ENCODE peak calls at places on chromosome 14, in six cellular contexts. One of them, this sample, is unnamed.

GRCh38 chr14:92496458-92496857 is 17.1 kb upstream of the RIN3 start:
- DNase-seq in foreskin fibroblast: no peak
- DNase-seq in nephron progenitor cell: no peak
- DNase-seq in endothelial cell: no peak
- DNase-seq in A549: no peak
- DNase-seq in lower leg skin: no peak
- DNase-seq in this sample: peak; percentile 15

GRCh38 chr14:79044894-79045624 is 874.9 kb downstream of the NRXN3 start:
- DNase-seq in nephron progenitor cell: peak; percentile 10
- DNase-seq in endothelial cell: no peak
- DNase-seq in A549: peak; percentile 46
- DNase-seq in foreskin fibroblast: peak; percentile 96
- DNase-seq in lower leg skin: peak; percentile 43
- DNase-seq in this sample: no peak

GRCh38 chr14:72420749-72421452 is 473.0 kb downstream of the DPF3 start:
- DNase-seq in A549: peak; percentile 69
- DNase-seq in lower leg skin: peak; percentile 63
- DNase-seq in foreskin fibroblast: peak; percentile 69
- DNase-seq in nephron progenitor cell: peak; percentile 93
- DNase-seq in endothelial cell: peak; percentile 96
- DNase-seq in this sample: peak; percentile 88

GRCh38 chr14:91140672-91141071 is 26.8 kb downstream of the DGLUCY start:
- DNase-seq in A549: peak; percentile 67
- DNase-seq in foreskin fibroblast: peak; percentile 28
- DNase-seq in endothelial cell: peak; percentile 32
- DNase-seq in nephron progenitor cell: no peak
- DNase-seq in lower leg skin: no peak
- DNase-seq in this sample: no peak

GRCh38 chr14:90454041-90455000 is 57.5 kb downstream of the CALM1 start:
- DNase-seq in foreskin fibroblast: peak; percentile 73
- DNase-seq in lower leg skin: peak; percentile 24
- DNase-seq in A549: peak; percentile 71
- DNase-seq in nephron progenitor cell: peak; percentile 86
- DNase-seq in endothelial cell: peak; percentile 84
- DNase-seq in this sample: peak; percentile 77

GRCh38 chr14:100736269-100737180 is 9.8 kb downstream of the DLK1 start:
- DNase-seq in foreskin fibroblast: no peak
- DNase-seq in endothelial cell: no peak
- DNase-seq in nephron progenitor cell: no peak
- DNase-seq in lower leg skin: no peak
- DNase-seq in A549: no peak
- DNase-seq in this sample: no peak

GRCh38 chr14:94330857-94331256 is 7.7 kb upstream of the SERPINA6 start:
- DNase-seq in nephron progenitor cell: no peak
- DNase-seq in A549: no peak
- DNase-seq in endothelial cell: no peak
- DNase-seq in foreskin fibroblast: no peak
- DNase-seq in lower leg skin: no peak
- DNase-seq in this sample: no peak

GRCh38 chr14:50061664-50062437 is 54.5 kb downstream of the VCPKMT start:
- DNase-seq in nephron progenitor cell: peak; percentile 36
- DNase-seq in A549: no peak
- DNase-seq in foreskin fibroblast: peak; percentile 47
- DNase-seq in endothelial cell: peak; percentile 31
- DNase-seq in lower leg skin: no peak
- DNase-seq in this sample: no peak

GRCh38 chr14:64196026-64196425 is 98.1 kb downstream of the ESR2 start:
- DNase-seq in lower leg skin: no peak
- DNase-seq in A549: no peak
- DNase-seq in endothelial cell: no peak
- DNase-seq in foreskin fibroblast: no peak
- DNase-seq in nephron progenitor cell: no peak
- DNase-seq in this sample: no peak

GRCh38 chr14:21626491-21627230 is 8.1 kb downstream of the OR10G2 start:
- DNase-seq in nephron progenitor cell: no peak
- DNase-seq in foreskin fibroblast: peak; percentile 1
- DNase-seq in lower leg skin: no peak
- DNase-seq in A549: no peak
- DNase-seq in endothelial cell: no peak
- DNase-seq in this sample: no peak

GRCh38 chr14:58082491-58083098 is 69.4 kb downstream of the ARMH4 start:
- DNase-seq in lower leg skin: no peak
- DNase-seq in A549: peak; percentile 74
- DNase-seq in foreskin fibroblast: peak; percentile 87
- DNase-seq in nephron progenitor cell: no peak
- DNase-seq in endothelial cell: no peak
- DNase-seq in this sample: no peak

GRCh38 chr14:30521899-30522736 is 36.8 kb upstream of the G2E3 start:
- DNase-seq in nephron progenitor cell: no peak
- DNase-seq in lower leg skin: no peak
- DNase-seq in foreskin fibroblast: peak; percentile 60
- DNase-seq in A549: peak; percentile 42
- DNase-seq in endothelial cell: no peak
- DNase-seq in this sample: no peak

GRCh38 chr14:100902295-100902694 is 1.2 kb downstream of the RTL1 start:
- DNase-seq in endothelial cell: no peak
- DNase-seq in A549: peak; percentile 31
- DNase-seq in lower leg skin: no peak
- DNase-seq in nephron progenitor cell: no peak
- DNase-seq in foreskin fibroblast: no peak
- DNase-seq in this sample: peak; percentile 61

GRCh38 chr14:69880051-69880487 is 853 bp downstream of the SMOC1 start:
- DNase-seq in endothelial cell: peak; percentile 15
- DNase-seq in A549: no peak
- DNase-seq in lower leg skin: no peak
- DNase-seq in nephron progenitor cell: peak; percentile 64
- DNase-seq in foreskin fibroblast: peak; percentile 50
- DNase-seq in this sample: no peak

GRCh38 chr14:87869619-87870583 is 123.1 kb downstream of the GALC start:
- DNase-seq in endothelial cell: no peak
- DNase-seq in foreskin fibroblast: peak; percentile 80
- DNase-seq in lower leg skin: no peak
- DNase-seq in A549: no peak
- DNase-seq in nephron progenitor cell: no peak
- DNase-seq in this sample: no peak

GRCh38 chr14:42687421-42687820 is 1080.7 kb downstream of the LRFN5 start:
- DNase-seq in foreskin fibroblast: no peak
- DNase-seq in lower leg skin: no peak
- DNase-seq in A549: no peak
- DNase-seq in endothelial cell: no peak
- DNase-seq in nephron progenitor cell: no peak
- DNase-seq in this sample: no peak

GRCh38 chr14:95533391-95533821 is 1.4 kb upstream of the GLRX5 start:
- DNase-seq in nephron progenitor cell: no peak
- DNase-seq in foreskin fibroblast: no peak
- DNase-seq in endothelial cell: no peak
- DNase-seq in lower leg skin: no peak
- DNase-seq in A549: peak; percentile 20
- DNase-seq in this sample: no peak

GRCh38 chr14:94478420-94478819 is 2.4 kb upstream of the SERPINA9 start:
- DNase-seq in nephron progenitor cell: no peak
- DNase-seq in endothelial cell: no peak
- DNase-seq in foreskin fibroblast: no peak
- DNase-seq in lower leg skin: no peak
- DNase-seq in A549: no peak
- DNase-seq in this sample: no peak

GRCh38 chr14:94571395-94571794 is 9.8 kb upstream of the SERPINA5 start:
- DNase-seq in nephron progenitor cell: no peak
- DNase-seq in A549: no peak
- DNase-seq in endothelial cell: no peak
- DNase-seq in foreskin fibroblast: no peak
- DNase-seq in lower leg skin: no peak
- DNase-seq in this sample: no peak

GRCh38 chr14:90403065-90403464 is 6.2 kb downstream of the CALM1 start:
- DNase-seq in A549: no peak
- DNase-seq in lower leg skin: no peak
- DNase-seq in nephron progenitor cell: no peak
- DNase-seq in endothelial cell: no peak
- DNase-seq in foreskin fibroblast: no peak
- DNase-seq in this sample: no peak

GRCh38 chr14:69318241-69318640 is 58.3 kb downstream of the GALNT16 start:
- DNase-seq in nephron progenitor cell: no peak
- DNase-seq in foreskin fibroblast: no peak
- DNase-seq in A549: no peak
- DNase-seq in lower leg skin: no peak
- DNase-seq in endothelial cell: no peak
- DNase-seq in this sample: peak; percentile 31

GRCh38 chr14:104143521-104144452 is 5.4 kb downstream of the KIF26A start:
- DNase-seq in lower leg skin: no peak
- DNase-seq in endothelial cell: no peak
- DNase-seq in nephron progenitor cell: peak; percentile 2
- DNase-seq in A549: no peak
- DNase-seq in foreskin fibroblast: no peak
- DNase-seq in this sample: no peak

GRCh38 chr14:88321692-88322504 is 1.2 kb downstream of the KCNK10 start:
- DNase-seq in nephron progenitor cell: peak; percentile 11
- DNase-seq in foreskin fibroblast: no peak
- DNase-seq in lower leg skin: no peak
- DNase-seq in endothelial cell: no peak
- DNase-seq in A549: no peak
- DNase-seq in this sample: no peak

GRCh38 chr14:104868060-104868740 is 3.1 kb downstream of the CEP170B start:
- DNase-seq in endothelial cell: no peak
- DNase-seq in foreskin fibroblast: no peak
- DNase-seq in A549: no peak
- DNase-seq in nephron progenitor cell: no peak
- DNase-seq in lower leg skin: no peak
- DNase-seq in this sample: no peak

GRCh38 chr14:32595496-32595895 is 266.4 kb downstream of the AKAP6 start:
- DNase-seq in A549: no peak
- DNase-seq in nephron progenitor cell: no peak
- DNase-seq in foreskin fibroblast: no peak
- DNase-seq in lower leg skin: no peak
- DNase-seq in endothelial cell: no peak
- DNase-seq in this sample: no peak

GRCh38 chr14:102945346-102946130 is 23.1 kb downstream of the AMN start:
- DNase-seq in foreskin fibroblast: peak; percentile 62
- DNase-seq in lower leg skin: no peak
- DNase-seq in endothelial cell: no peak
- DNase-seq in A549: no peak
- DNase-seq in nephron progenitor cell: no peak
- DNase-seq in this sample: no peak

GRCh38 chr14:54784657-54785056 is 118.0 kb downstream of the GCH1 start:
- DNase-seq in A549: no peak
- DNase-seq in foreskin fibroblast: no peak
- DNase-seq in nephron progenitor cell: no peak
- DNase-seq in endothelial cell: no peak
- DNase-seq in lower leg skin: no peak
- DNase-seq in this sample: no peak

GRCh38 chr14:29521526-29522137 is 406.0 kb downstream of the PRKD1 start:
- DNase-seq in foreskin fibroblast: peak; percentile 14
- DNase-seq in lower leg skin: no peak
- DNase-seq in A549: no peak
- DNase-seq in endothelial cell: peak; percentile 22
- DNase-seq in nephron progenitor cell: peak; percentile 16
- DNase-seq in this sample: no peak

GRCh38 chr14:87018294-87018693 is 974.7 kb downstream of the GALC start:
- DNase-seq in nephron progenitor cell: no peak
- DNase-seq in A549: no peak
- DNase-seq in lower leg skin: no peak
- DNase-seq in endothelial cell: no peak
- DNase-seq in foreskin fibroblast: peak; percentile 23
- DNase-seq in this sample: no peak

DNA sequence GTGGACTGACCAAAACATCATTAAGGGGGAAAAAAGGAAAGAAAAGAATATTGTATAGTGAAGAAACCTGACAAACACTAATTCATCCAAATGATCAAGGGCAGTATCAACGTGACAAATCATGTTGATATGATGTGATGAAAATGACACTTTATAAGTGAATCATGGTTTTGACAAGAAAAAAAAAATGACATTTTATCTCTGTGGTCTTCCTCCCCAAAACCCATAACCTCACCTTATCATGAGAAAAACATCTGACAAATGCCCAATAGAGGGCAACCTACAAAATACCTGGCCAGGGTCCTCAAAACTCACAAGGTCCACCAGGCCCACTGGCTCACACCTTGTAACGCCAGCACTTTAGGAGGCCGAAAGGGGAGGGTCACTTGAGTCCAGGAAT is 13.8 kb downstream of the TMED10 start:
- DNase-seq in lower leg skin: no peak
- DNase-seq in endothelial cell: no peak
- DNase-seq in nephron progenitor cell: no peak
- DNase-seq in foreskin fibroblast: no peak
- DNase-seq in A549: no peak
- DNase-seq in this sample: no peak
- TF ChIP-seq CTCF in lower leg skin: no peak
- TF ChIP-seq CTCF in endothelial cell: no peak
- TF ChIP-seq CTCF in nephron progenitor cell: no peak
- TF ChIP-seq CTCF in foreskin fibroblast: no peak
- TF ChIP-seq CTCF in A549: peak; percentile 10
- TF ChIP-seq CTCF in this sample: no peak

GRCh38 chr14:52146504-52146903 is 77.6 kb upstream of the NID2 start:
- DNase-seq in A549: no peak
- DNase-seq in lower leg skin: no peak
- DNase-seq in foreskin fibroblast: peak; percentile 42
- DNase-seq in nephron progenitor cell: no peak
- DNase-seq in endothelial cell: no peak
- DNase-seq in this sample: no peak
- TF ChIP-seq CTCF in A549: no peak
- TF ChIP-seq CTCF in lower leg skin: no peak
- TF ChIP-seq CTCF in foreskin fibroblast: peak; percentile 15
- TF ChIP-seq CTCF in nephron progenitor cell: no peak
- TF ChIP-seq CTCF in endothelial cell: no peak
- TF ChIP-seq CTCF in this sample: no peak

GRCh38 chr14:76918176-76918750 is 92.1 kb downstream of the LRRC74A start:
- DNase-seq in A549: no peak
- DNase-seq in endothelial cell: no peak
- DNase-seq in lower leg skin: peak; percentile 86
- DNase-seq in nephron progenitor cell: no peak
- DNase-seq in foreskin fibroblast: peak; percentile 91
- DNase-seq in this sample: no peak
- TF ChIP-seq CTCF in A549: no peak
- TF ChIP-seq CTCF in endothelial cell: no peak
- TF ChIP-seq CTCF in lower leg skin: no peak
- TF ChIP-seq CTCF in nephron progenitor cell: no peak
- TF ChIP-seq CTCF in foreskin fibroblast: no peak
- TF ChIP-seq CTCF in this sample: no peak

DNA sequence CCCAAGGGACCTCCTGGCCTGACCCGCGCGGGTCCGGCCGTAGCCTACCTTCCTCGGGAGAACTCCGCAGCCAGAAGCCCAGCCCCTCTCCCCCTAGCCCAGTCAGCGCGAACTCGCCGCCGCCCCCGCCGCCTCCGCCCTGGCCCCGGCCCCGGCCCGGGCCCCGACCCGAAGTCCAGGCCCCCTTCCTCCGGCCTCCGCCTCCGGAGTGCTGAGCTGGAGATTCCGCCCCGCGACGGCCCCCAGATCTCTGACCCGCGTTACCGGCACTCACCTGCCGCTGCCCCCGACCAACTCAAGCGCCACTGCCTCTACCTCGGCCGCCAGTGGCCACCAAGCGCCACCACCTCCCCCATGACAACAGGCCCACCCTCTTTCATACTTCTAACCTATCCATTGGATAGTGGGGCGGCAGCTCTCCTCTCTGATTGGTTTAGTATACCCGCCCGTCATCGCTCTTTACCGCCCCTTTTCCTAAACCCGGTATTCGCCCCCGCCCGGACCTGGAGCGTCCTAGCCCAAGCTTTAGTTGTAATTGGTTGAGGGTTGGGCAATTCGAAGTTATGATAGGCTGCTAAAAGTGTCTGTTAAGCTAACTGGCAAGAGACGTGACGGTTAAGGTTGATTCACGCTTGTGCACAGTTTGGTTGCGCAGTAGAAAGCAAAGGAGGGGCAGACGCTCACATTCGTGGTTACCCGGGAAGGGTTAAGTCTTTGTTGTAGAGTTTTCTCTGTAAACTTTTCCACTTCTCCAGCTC is at the start of gene NUMB:
- DNase-seq in nephron progenitor cell: peak; percentile 92
- DNase-seq in endothelial cell: peak; percentile 92
- DNase-seq in A549: peak; percentile 100
- DNase-seq in lower leg skin: peak; percentile 99
- DNase-seq in foreskin fibroblast: peak; percentile 100
- DNase-seq in this sample: peak; percentile 95
- TF ChIP-seq CTCF in nephron progenitor cell: no peak
- TF ChIP-seq CTCF in endothelial cell: no peak
- TF ChIP-seq CTCF in A549: no peak
- TF ChIP-seq CTCF in lower leg skin: no peak
- TF ChIP-seq CTCF in foreskin fibroblast: no peak
- TF ChIP-seq CTCF in this sample: peak; percentile 20